ENCODE peak calls at places on chromosome 6, in seven cellular contexts. R is transverse colon, E is stomach, O is HepG2, F is HCT116, L is suprapubic skin, P is GM12878. S is an unnamed sample.

GRCh38 chr6:37972994-37973757 is 153.6 kb downstream of the ZFAND3 start:
- DNase-seq in R (no peak), E (no peak), O (no peak), F (no peak), L (no peak), P (no peak), S (no peak)

GRCh38 chr6:137878070-137878809 is 11.2 kb downstream of the TNFAIP3 start:
- DNase-seq in R (no peak), E (no peak), O (no peak), F (no peak), L (no peak), P (no peak), S (no peak)

GRCh38 chr6:113871975-113872374 is 14.8 kb downstream of the MARCKS start:
- DNase-seq in R (no peak), E (no peak), O (no peak), F (no peak), L (no peak), P (no peak), S (no peak)

GRCh38 chr6:15410752-15411151 is 164.9 kb downstream of the JARID2 start:
- DNase-seq in R (no peak), E (no peak), O (no peak), F (no peak), L (no peak), P (no peak), S (no peak)

GRCh38 chr6:10202581-10202980 is 212.3 kb downstream of the TFAP2A start:
- DNase-seq in R (no peak), E (no peak), O (no peak), F (no peak), L (no peak), P (no peak), S (no peak)

GRCh38 chr6:49342410-49342809 is 120.6 kb downstream of the MMUT start:
- DNase-seq in R (no peak), E (no peak), O (no peak), F (no peak), L (no peak), P (no peak), S (no peak)

GRCh38 chr6:1630771-1631217 is 21.1 kb downstream of the FOXC1 start:
- DNase-seq in R (no peak), E (no peak), O (no peak), F (peak; percentile 75), L (no peak), P (no peak), S (no peak)

GRCh38 chr6:98941319-98941718 is 6.4 kb downstream of the FBXL4 start:
- DNase-seq in R (no peak), E (no peak), O (no peak), F (no peak), L (no peak), P (no peak), S (no peak)

GRCh38 chr6:132730560-132730959 is 16.7 kb upstream of the VNN1 start:
- DNase-seq in R (no peak), E (no peak), O (no peak), F (no peak), L (no peak), P (no peak), S (no peak)

GRCh38 chr6:83199865-83200230 is 6.7 kb downstream of the RWDD2A start:
- DNase-seq in R (no peak), E (no peak), O (no peak), F (no peak), L (no peak), P (no peak), S (no peak)

GRCh38 chr6:153436346-153436745 is 305.3 kb upstream of the RGS17 start:
- DNase-seq in R (no peak), E (no peak), O (no peak), F (no peak), L (no peak), P (no peak), S (no peak)

GRCh38 chr6:42726485-42727083 is 4.2 kb upstream of the PRPH2 start:
- DNase-seq in R (peak; percentile 79), E (peak; percentile 81), O (peak; percentile 84), F (peak; percentile 75), L (no peak), P (peak; percentile 66), S (peak; percentile 80)

GRCh38 chr6:24476631-24477030 is 12.7 kb downstream of the GPLD1 start:
- DNase-seq in R (no peak), E (no peak), O (no peak), F (no peak), L (no peak), P (no peak), S (no peak)

GRCh38 chr6:73802366-73802765 is 106.4 kb downstream of the CD109 start:
- DNase-seq in R (no peak), E (no peak), O (no peak), F (no peak), L (no peak), P (no peak), S (no peak)

GRCh38 chr6:21149460-21149859 is 444.1 kb upstream of the SOX4 start:
- DNase-seq in R (no peak), E (no peak), O (no peak), F (no peak), L (no peak), P (no peak), S (no peak)

GRCh38 chr6:133288662-133289061 is 47.5 kb downstream of the EYA4 start:
- DNase-seq in R (no peak), E (no peak), O (no peak), F (no peak), L (no peak), P (no peak), S (no peak)

GRCh38 chr6:13553646-13554045 is 20.8 kb upstream of the SIRT5 start:
- DNase-seq in R (no peak), E (no peak), O (no peak), F (no peak), L (no peak), P (no peak), S (no peak)

GRCh38 chr6:57089265-57089664 is 723 bp upstream of the ZNF451 start:
- DNase-seq in R (no peak), E (no peak), O (no peak), F (no peak), L (no peak), P (no peak), S (no peak)

GRCh38 chr6:109260126-109260525 is 122.1 kb downstream of the CD164 start:
- DNase-seq in R (no peak), E (no peak), O (no peak), F (no peak), L (no peak), P (no peak), S (no peak)

GRCh38 chr6:75283907-75284284 is 696 bp downstream of the TMEM30A start:
- DNase-seq in R (no peak), E (no peak), O (no peak), F (no peak), L (no peak), P (no peak), S (no peak)

GRCh38 chr6:159762681-159763293 is 942 bp downstream of the ACAT2 start:
- DNase-seq in R (peak; percentile 36), E (no peak), O (peak; percentile 74), F (no peak), L (peak; percentile 80), P (no peak), S (peak; percentile 20)

GRCh38 chr6:23081701-23082100 is 512.3 kb downstream of the HDGFL1 start:
- DNase-seq in R (no peak), E (no peak), O (no peak), F (no peak), L (no peak), P (no peak), S (no peak)

GRCh38 chr6:40098774-40099173 is 164.5 kb upstream of the MOCS1 start:
- DNase-seq in R (no peak), E (no peak), O (no peak), F (no peak), L (no peak), P (no peak), S (no peak)

GRCh38 chr6:30730611-30731435 is 10.7 kb downstream of the TUBB start:
- DNase-seq in R (peak; percentile 92), E (peak; percentile 91), O (peak; percentile 67), F (peak; percentile 77), L (peak; percentile 87), P (no peak), S (peak; percentile 79)
- TF ChIP-seq POLR2AphosphoS5 in R (peak; percentile 32), E (no peak), O (no peak), F (peak; percentile 66), L (no peak), P (peak; percentile 26), S (peak; percentile 54)

DNA sequence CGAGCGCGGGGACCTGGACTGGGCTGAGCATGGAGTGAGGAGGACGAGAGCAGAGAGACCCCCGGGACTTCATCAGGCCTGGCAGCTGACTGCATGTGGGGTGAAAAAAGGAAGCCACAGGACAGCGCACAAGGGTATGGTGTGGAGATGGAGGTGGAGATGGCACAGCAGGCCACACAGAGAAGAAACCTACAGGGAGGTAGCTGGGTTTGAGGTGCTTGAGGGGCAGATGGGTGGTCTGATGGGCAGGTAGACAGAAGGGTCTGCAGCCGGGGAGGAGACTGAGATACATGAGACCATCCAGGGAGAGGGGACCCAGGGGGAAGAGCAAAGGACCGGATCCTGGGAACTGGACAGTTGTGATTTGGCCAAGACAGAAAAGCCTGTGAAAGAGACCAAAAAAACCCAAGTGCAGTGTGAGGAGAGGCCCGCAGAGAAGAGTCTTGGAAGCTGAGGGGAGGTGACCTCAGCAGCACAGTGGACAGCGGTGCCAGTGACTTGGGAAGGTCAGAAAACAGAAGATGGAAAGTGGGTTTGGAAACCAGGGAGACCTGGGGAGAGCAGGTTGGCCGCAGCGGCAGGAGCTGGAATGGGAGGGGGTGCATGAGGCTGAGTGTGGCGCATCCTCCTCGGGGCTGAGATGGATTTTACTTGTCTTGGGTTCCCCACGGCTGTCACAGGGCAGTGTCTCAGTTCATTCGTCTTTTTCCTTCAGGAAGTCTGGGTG is 5.5 kb downstream of the HLA-DPB1 start:
- DNase-seq in R (no peak), E (no peak), O (no peak), F (no peak), L (no peak), P (no peak), S (no peak)
- H3K27ac ChIP-seq in R (peak overlapping the region; percentile 84), E (peak overlapping the region; percentile 55), O (no peak overlapping the region), F (no peak overlapping the region), L (no peak overlapping the region), P (peak overlapping the region; percentile 53), S (peak overlapping the region; percentile 60)

DNA sequence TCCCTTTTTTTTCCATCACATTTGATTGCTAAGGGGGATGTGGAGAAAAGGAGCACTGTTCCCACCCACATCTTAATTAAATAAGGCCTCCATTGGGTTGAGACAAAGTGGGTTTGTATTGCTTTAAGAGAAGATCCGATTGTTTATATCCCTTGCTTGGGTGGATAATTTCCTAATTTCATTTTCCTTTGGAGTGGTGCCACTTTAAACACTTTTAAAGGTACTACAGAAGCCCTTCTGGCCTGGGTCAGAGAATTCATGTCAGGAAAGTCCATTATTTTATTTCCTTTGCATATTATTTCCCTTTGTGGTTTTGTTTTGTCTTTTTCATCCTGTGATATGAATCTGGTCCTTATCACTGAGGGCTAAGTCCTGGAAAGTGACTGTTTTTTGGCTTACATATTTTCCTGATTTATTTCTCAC is 56.9 kb downstream of the PHACTR2 start:
- DNase-seq in R (no peak), E (no peak), O (no peak), F (no peak), L (no peak), P (no peak), S (no peak)
- TF ChIP-seq POLR2A in R (no peak), E (no peak), O (no peak), F (no peak), L (no peak), P (no peak), S (no peak)

GRCh38 chr6:4008324-4009047 is 70.5 kb downstream of the FAM217A start:
- DNase-seq in R (no peak), E (no peak), O (peak; percentile 86), F (peak; percentile 56), L (no peak), P (no peak), S (peak; percentile 60)
- TF ChIP-seq POLR2AphosphoS5 in R (no peak), E (no peak), O (no peak), F (no peak), L (no peak), P (no peak), S (peak; percentile 89)

S was measured in prostate gland.